ENCODE peak calls at places on chromosome 14, in four cellular contexts. T is lower leg skin, E is tibial nerve, N is uterus. S is an unnamed sample.
A peak's percentile ranks its signal among the peaks of the same experiment; 100 is the strongest.

GRCh38 chr14:77043177-77043983 is 14.9 kb upstream of the IRF2BPL start:
- DNase-seq in T (no peak), E (peak; percentile 71), N (peak; percentile 64), S (no peak)

GRCh38 chr14:102941419-102942011 is 19.1 kb downstream of the AMN start:
- DNase-seq in T (no peak), E (no peak), N (no peak), S (no peak)

GRCh38 chr14:96189288-96189711 is 15.3 kb upstream of the BDKRB2 start:
- DNase-seq in N (no peak), E (no peak), T (no peak), S (no peak)

GRCh38 chr14:102898298-102898697 is 24.2 kb upstream of the AMN start:
- DNase-seq in N (no peak), T (no peak), E (no peak), S (no peak)

GRCh38 chr14:92846162-92846897 is 52.2 kb downstream of the GOLGA5 start:
- DNase-seq in E (no peak), N (no peak), T (no peak), S (peak; percentile 35)

GRCh38 chr14:79036506-79036905 is 866.3 kb downstream of the NRXN3 start:
- DNase-seq in T (no peak), E (no peak), N (no peak), S (no peak)

GRCh38 chr14:58104808-58105207 is 47.2 kb downstream of the ARMH4 start:
- DNase-seq in E (no peak), N (no peak), T (no peak), S (no peak)

GRCh38 chr14:86196476-86196875 is 666.5 kb downstream of the FLRT2 start:
- DNase-seq in E (no peak), T (no peak), N (no peak), S (no peak)

GRCh38 chr14:99600232-99600888 is 3.6 kb downstream of the CCDC85C start:
- DNase-seq in E (no peak), T (no peak), N (no peak), S (no peak)

GRCh38 chr14:105107351-105107750 is 42.1 kb upstream of the GPR132 start:
- DNase-seq in T (no peak), E (no peak), N (no peak), S (no peak)

GRCh38 chr14:105256292-105256960 is 8.1 kb downstream of the BTBD6 start:
- DNase-seq in T (no peak), N (no peak), E (no peak), S (no peak)

GRCh38 chr14:99980299-99980698 is 84.9 kb upstream of the EVL start:
- DNase-seq in T (no peak), N (no peak), E (no peak), S (no peak)

GRCh38 chr14:51534623-51535022 is 117.1 kb upstream of the FRMD6 start:
- DNase-seq in T (no peak), N (no peak), E (no peak), S (no peak)

GRCh38 chr14:28307506-28307905 is 459.1 kb upstream of the FOXG1 start:
- DNase-seq in E (no peak), N (no peak), T (no peak), S (no peak)

GRCh38 chr14:23829736-23830474 is 123.7 kb upstream of the DHRS4 start:
- DNase-seq in T (no peak), E (no peak), N (no peak), S (no peak)

GRCh38 chr14:105927661-105928060 is 401.3 kb downstream of the TMEM121 start:
- DNase-seq in E (no peak), N (no peak), T (no peak), S (no peak)

GRCh38 chr14:29282169-29282568 is 515.6 kb downstream of the FOXG1 start:
- DNase-seq in N (no peak), E (no peak), T (no peak), S (no peak)

GRCh38 chr14:97028382-97028781 is 231.2 kb downstream of the VRK1 start:
- DNase-seq in N (no peak), E (no peak), T (no peak), S (no peak)

GRCh38 chr14:63542231-63542999 is 762 bp downstream of the PPP2R5E start:
- DNase-seq in N (peak; percentile 22), E (no peak), T (peak; percentile 14), S (no peak)

GRCh38 chr14:76376878-76377523 is 1.1 kb downstream of the ESRRB start:
- DNase-seq in N (no peak), E (no peak), T (no peak), S (no peak)

GRCh38 chr14:102215522-102216250 is 76.0 kb downstream of the WDR20 start:
- DNase-seq in E (no peak), N (no peak), T (no peak), S (no peak)

GRCh38 chr14:76348898-76349297 is 27.0 kb upstream of the ESRRB start:
- DNase-seq in N (peak; percentile 22), E (no peak), T (peak; percentile 15), S (no peak)

GRCh38 chr14:47674546-47675238 is 713 bp downstream of the MDGA2 start:
- DNase-seq in N (no peak), E (no peak), T (no peak), S (peak; percentile 7)

GRCh38 chr14:86739761-86740160 is 1209.8 kb downstream of the FLRT2 start:
- DNase-seq in T (no peak), E (no peak), N (no peak), S (no peak)

GRCh38 chr14:52079239-52079956 is 10.5 kb upstream of the NID2 start:
- DNase-seq in E (no peak), T (no peak), N (no peak), S (no peak)

GRCh38 chr14:45658917-45659299 is 405.9 kb upstream of the MIS18BP1 start:
- DNase-seq in T (no peak), E (no peak), N (no peak), S (no peak)

GRCh38 chr14:75293920-75294648 is 15.5 kb downstream of the FOS start:
- DNase-seq in T (peak; percentile 93), N (peak; percentile 97), E (peak; percentile 87), S (peak; percentile 99)

GRCh38 chr14:75295061-75295461 is 16.4 kb downstream of the FOS start:
- DNase-seq in T (peak; percentile 78), N (peak; percentile 65), E (peak; percentile 67), S (no peak)

GRCh38 chr14:75292886-75293285 is 14.3 kb downstream of the FOS start:
- DNase-seq in T (no peak), N (peak; percentile 11), E (no peak), S (no peak)

GRCh38 chr14:75295491-75296338 is 17.1 kb downstream of the FOS start:
- DNase-seq in T (peak; percentile 87), E (peak; percentile 94), N (peak; percentile 84), S (peak; percentile 51)

DNA sequence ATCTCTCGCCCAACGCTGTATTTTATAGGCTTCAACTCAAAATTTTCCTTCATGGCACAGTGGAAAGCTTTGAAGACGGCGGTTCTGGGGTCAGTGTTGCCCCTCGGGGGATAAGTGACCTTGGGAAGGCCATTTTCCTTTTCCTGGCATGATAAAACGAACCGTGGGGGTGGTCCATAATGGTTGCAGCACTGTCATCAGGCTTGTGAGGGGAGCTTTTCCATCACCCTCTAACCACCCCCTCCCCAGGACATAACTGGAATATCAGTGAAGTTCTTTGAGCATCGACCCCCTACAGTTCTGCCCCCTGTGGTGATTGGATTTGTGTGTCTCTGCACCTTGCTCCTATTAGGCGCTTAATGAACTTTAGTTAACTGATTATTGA is 16.0 kb downstream of the FOS start:
- DNase-seq in T (no peak), E (no peak), N (no peak), S (peak; percentile 23)
- TF ChIP-seq POLR2A in T (no peak), E (no peak), N (no peak), S (no peak)

DNA sequence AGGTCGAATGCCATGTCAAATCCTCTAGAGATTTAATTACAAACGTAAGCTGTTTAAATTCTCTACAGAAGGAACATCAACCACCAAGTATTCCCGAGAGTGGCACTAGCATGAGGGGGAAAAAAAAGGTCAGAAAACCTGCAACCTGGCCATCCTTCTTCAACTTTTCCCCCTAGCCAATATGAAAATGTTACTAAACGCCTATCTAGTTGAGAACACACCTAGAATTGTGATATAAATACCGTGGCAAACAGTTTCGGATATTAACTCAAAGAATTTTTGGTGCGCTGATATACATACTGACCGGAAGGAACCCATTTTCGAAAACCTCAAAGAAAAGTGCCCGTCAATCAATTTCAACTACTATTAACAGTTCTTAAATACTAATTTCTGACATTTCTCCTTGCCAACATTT is 1.8 kb downstream of the HNRNPC start:
- DNase-seq in N (no peak), E (no peak), T (no peak), S (no peak)
- TF ChIP-seq POLR2A in N (no peak), E (no peak), T (no peak), S (no peak)

GRCh38 chr14:60247994-60248696 is 876 bp upstream of the PPM1A start:
- DNase-seq in E (peak; percentile 90), N (peak; percentile 85), T (peak; percentile 95), S (peak; percentile 57)
- TF ChIP-seq POLR2A in E (peak; percentile 72), N (peak; percentile 51), T (no peak), S (no peak)

GRCh38 chr14:73591690-73592448 is at the start of gene ACOT4:
- DNase-seq in N (no peak), E (no peak), T (no peak), S (peak; percentile 53)
- TF ChIP-seq POLR2A in N (no peak), E (no peak), T (no peak), S (no peak)

DNA sequence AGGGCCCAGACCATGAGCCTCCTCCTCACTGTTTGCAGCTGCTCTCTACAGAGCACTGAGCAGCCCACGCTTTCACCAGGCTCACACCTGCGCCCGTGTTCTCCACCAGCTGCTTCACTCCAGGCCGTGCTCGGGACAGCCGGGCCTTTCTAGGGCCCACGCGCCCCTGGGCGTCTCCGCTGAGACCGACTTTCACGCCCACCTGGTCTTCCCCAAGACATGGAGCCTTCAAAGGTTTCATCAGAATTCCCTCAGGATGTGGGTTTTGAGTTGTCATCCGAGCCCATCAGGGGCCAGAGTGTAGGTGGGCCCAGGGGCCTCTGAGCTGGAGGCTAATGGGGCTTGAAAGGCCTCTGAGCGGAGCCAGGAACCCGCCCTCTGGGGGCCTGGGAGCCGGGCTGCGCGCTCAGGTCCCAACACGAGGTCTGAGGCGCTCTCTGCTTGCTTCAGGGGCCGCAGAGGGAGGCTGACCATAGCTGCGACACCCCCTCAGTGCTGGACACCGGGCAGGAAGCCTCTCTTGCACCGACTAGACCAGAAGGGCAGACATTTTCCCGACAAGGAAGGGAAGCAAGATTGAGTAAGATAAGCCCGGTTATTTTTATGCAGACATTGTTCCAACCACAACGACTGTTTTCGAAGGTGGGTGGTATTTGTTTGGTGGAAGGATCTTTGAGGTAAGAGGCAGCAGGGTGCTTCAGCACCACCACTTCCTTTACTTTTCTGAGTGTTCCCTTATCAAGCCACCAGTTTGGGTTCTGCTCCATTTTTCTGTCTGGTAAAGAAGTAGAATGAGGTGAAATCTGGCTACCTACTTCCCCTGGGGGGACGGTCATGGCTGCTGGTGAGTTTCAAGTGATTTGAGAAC is 125.0 kb upstream of the FUT8 start:
- DNase-seq in N (no peak), E (no peak), T (no peak), S (peak; percentile 53)
- TF ChIP-seq POLR2A in N (no peak), E (no peak), T (no peak), S (peak; percentile 65)

GRCh38 chr14:67464377-67464776 is 24.1 kb downstream of the TMEM229B start:
- DNase-seq in T (no peak), E (no peak), N (no peak), S (no peak)
- TF ChIP-seq POLR2A in T (no peak), E (no peak), N (no peak), S (no peak)